ENCODE peak calls at places on chromosomes 3 and 15, in four cellular contexts. B is lower lobe of right lung, I is left ventricle myocardium inferior, G is esophagus squamous epithelium. Q is an unnamed sample. For H3K36me3, the result is how much of the 10 kb centered on the place peaks cover.

GRCh38 chr3:123692041-123692440 is 107.2 kb upstream of the HACD2 start:
- DNase-seq in B (no peak), G (no peak), I (no peak), Q (no peak)

GRCh38 chr3:134009345-134010000 is 20.3 kb downstream of the SLCO2A1 start:
- DNase-seq in B (no peak), G (no peak), I (no peak), Q (no peak)

GRCh38 chr3:123283657-123284398 is 82.1 kb downstream of the SEC22A start:
- DNase-seq in G (no peak), I (no peak), B (no peak), Q (no peak)

GRCh38 chr15:71940004-71940588 is 129.7 kb downstream of the NR2E3 start:
- DNase-seq in B (no peak), I (no peak), G (no peak), Q (peak)

GRCh38 chr15:97977734-97978133 is 17.2 kb downstream of the ARRDC4 start:
- DNase-seq in B (no peak), I (no peak), G (no peak), Q (no peak)

GRCh38 chr3:169077394-169077906 is 586.1 kb downstream of the MECOM start:
- DNase-seq in G (no peak), I (no peak), B (no peak), Q (no peak)

GRCh38 chr15:76203346-76203745 is 107.9 kb downstream of the ETFA start:
- DNase-seq in I (no peak), B (no peak), G (no peak), Q (no peak)

GRCh38 chr15:33211409-33211808 is 16.9 kb upstream of the FMN1 start:
- DNase-seq in B (no peak), I (no peak), G (no peak), Q (no peak)

GRCh38 chr15:93384886-93385285 is 295.9 kb upstream of the RGMA start:
- DNase-seq in I (no peak), B (no peak), G (no peak), Q (no peak)

GRCh38 chr3:24830230-24831152 is 335.8 kb upstream of the THRB start:
- DNase-seq in I (no peak), B (peak), G (no peak), Q (no peak)

GRCh38 chr15:46543626-46544025 is 908.8 kb downstream of the SQOR start:
- DNase-seq in B (no peak), G (no peak), I (no peak), Q (no peak)

GRCh38 chr15:58026552-58026951 is 39.0 kb downstream of the ALDH1A2 start:
- DNase-seq in B (no peak), I (no peak), G (no peak), Q (no peak)

GRCh38 chr3:41600616-41601015 is 361.3 kb downstream of the ULK4 start:
- DNase-seq in B (no peak), I (no peak), G (no peak), Q (no peak)

GRCh38 chr3:22861426-22861825 is 341.7 kb upstream of the UBE2E2 start:
- DNase-seq in G (no peak), B (no peak), I (no peak), Q (no peak)

GRCh38 chr15:34280193-34280592 is 55.4 kb downstream of the EMC4 start:
- DNase-seq in B (no peak), G (no peak), I (no peak), Q (no peak)

GRCh38 chr3:38029400-38030125 is at the start of gene PLCD1:
- DNase-seq in G (no peak), B (peak), I (peak), Q (peak)

GRCh38 chr15:77312523-77312922 is 107.4 kb downstream of the PEAK1 start:
- DNase-seq in I (no peak), G (no peak), B (no peak), Q (no peak)

GRCh38 chr15:101052681-101053121 is 133.5 kb downstream of the LRRK1 start:
- DNase-seq in I (no peak), B (no peak), G (no peak), Q (peak)

GRCh38 chr15:35054380-35054779 is 30.7 kb downstream of the NANOGP8 start:
- DNase-seq in I (no peak), G (no peak), B (no peak), Q (no peak)

GRCh38 chr3:66400381-66401156 is 100.3 kb downstream of the LRIG1 start:
- DNase-seq in I (no peak), G (no peak), B (no peak), Q (peak)

GRCh38 chr15:97680606-97681220 is 279.8 kb upstream of the ARRDC4 start:
- DNase-seq in B (no peak), I (no peak), G (no peak), Q (no peak)

GRCh38 chr3:177516130-177517011 is 319.1 kb upstream of the TBL1XR1 start:
- DNase-seq in I (peak), G (no peak), B (no peak), Q (no peak)

GRCh38 chr3:121696190-121696589 is 35.5 kb upstream of the HCLS1 start:
- DNase-seq in G (no peak), B (no peak), I (no peak), Q (no peak)
- H3K36me3 ChIP-seq in G (under half), B (half or more), I (under half), Q (under half)

DNA sequence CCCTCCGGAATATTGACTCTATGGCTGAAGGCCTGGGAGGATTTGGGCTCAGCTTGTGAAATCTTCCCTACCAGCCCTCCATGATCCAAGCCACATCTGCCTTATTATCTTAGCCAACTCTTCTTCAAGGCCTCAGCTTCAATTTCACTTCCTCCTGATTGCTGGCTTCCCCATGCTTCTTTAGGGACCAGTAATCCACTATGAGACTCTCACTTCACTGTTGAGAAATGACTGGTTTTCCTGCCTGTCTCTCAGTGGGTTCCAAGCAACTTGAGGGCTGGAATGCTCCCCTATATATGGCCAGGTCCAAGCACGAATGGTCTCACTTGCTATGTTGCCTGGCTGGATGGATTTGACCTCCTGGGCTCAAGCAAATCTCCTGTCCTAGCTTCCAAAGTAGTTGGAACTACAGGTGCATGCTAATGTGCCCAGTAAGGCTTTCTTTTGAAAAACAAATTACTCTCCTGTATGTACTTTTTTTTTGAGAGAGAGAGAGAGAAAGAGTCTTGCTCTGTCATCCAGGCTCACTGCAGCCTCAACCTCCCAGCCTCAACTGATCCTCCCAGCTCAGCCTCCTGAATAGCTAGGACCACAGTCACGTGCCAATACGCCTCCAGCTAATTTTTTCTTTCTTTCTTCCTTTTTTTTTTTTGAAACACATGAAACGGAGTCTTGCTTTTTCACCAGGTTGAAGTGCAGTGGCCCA is 7.9 kb upstream of the PIK3CB start:
- DNase-seq in G (no peak), I (no peak), B (no peak), Q (no peak)
- H3K27ac ChIP-seq in G (no peak), I (no peak), B (no peak), Q (no peak)

DNA sequence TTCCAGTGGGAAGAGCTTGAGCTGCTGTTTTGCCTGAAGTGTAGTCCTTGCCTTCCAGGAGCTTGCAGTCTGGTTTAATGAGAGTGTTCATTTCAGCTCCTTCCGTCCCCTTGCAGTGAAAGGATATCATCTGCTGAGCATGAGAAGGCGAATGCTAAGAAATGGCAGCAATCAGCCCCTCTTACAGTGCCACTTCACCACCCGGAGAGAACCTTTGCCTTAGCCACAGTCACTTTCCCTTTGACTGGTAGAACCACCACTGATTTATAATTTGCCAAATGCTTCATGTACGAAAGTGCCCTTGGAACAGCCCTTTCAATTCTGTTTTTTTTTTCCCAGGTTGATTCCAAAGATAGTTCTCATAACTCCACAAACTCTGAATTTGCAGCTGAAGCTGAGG is 11.5 kb downstream of the TATDN2 start:
- DNase-seq in B (no peak), G (no peak), I (no peak), Q (no peak)
- H3K36me3 ChIP-seq in B (half or more), G (under half), I (under half), Q (under half)

DNA sequence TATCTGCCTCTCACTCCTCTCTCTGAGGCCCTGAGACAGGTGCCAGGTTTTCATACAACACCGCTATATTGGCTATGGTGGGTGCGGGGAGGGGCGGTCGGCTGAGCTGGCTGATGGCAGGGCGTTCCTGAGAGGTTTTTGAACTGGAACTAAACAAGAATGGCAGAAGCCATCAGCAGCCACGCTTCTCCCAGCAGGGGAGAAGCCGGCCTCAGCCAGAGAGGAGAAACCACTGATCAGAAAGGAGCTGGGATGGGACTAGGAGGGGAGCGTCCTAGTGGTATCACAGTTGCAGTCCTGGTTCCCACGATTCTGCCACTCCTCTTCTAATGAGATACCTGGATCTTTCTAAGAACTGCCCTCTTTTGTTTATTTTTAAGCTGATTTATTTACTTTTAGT is 89.8 kb upstream of the PRR23E start:
- DNase-seq in I (no peak), B (no peak), G (no peak), Q (no peak)
- H3K27ac ChIP-seq in I (no peak), B (no peak), G (no peak), Q (no peak)

DNA sequence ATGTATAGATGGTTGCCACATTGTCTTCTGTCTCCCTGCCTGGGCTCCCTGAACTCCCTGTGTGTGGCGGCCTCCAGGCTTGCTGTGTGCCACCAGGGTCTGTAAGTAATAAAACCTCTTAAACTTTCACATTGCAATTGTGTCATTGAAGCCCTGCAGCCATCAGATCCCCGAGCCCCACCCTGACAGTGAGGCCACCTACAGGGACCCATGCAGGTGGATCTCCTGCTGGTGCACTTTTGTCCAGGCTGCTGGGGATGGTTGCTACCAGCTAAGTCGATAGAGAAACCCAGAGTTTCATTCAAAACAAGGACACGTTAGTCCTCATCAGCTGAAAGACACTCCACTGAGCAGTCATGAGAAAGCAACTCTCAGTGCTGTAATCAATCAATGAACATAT is 133.6 kb upstream of the PRICKLE2 start:
- DNase-seq in B (no peak), I (no peak), G (no peak), Q (no peak)
- H3K36me3 ChIP-seq in B (under half), I (under half), G (under half), Q (under half)

GRCh38 chr3:142086581-142087090 is 62.7 kb downstream of the TFDP2 start:
- DNase-seq in I (no peak), G (no peak), B (no peak), Q (no peak)
- H3K27ac ChIP-seq in I (no peak), G (no peak), B (no peak), Q (no peak)

GRCh38 chr15:88752501-88752900 is 50.7 kb upstream of the ACAN start:
- DNase-seq in G (no peak), B (no peak), I (no peak), Q (no peak)

GRCh38 chr15:88747626-88748025 is 55.6 kb upstream of the ACAN start:
- DNase-seq in G (no peak), B (no peak), I (no peak), Q (no peak)

GRCh38 chr15:88748651-88749050 is 54.6 kb upstream of the ACAN start:
- DNase-seq in I (no peak), B (no peak), G (no peak), Q (no peak)

GRCh38 chr15:88748081-88748480 is 55.2 kb upstream of the ACAN start:
- DNase-seq in I (no peak), G (no peak), B (no peak), Q (no peak)

GRCh38 chr15:88749699-88750098 is 53.5 kb upstream of the ACAN start:
- DNase-seq in B (no peak), I (no peak), G (no peak), Q (no peak)
- H3K36me3 ChIP-seq in B (under half), I (under half), G (under half), Q (under half)